ENCODE peak calls at places on chromosomes 16 and 17, in six cellular contexts. One of them, this sample, is unnamed. For H3K4me1, the result is how much of the 10 kb centered on the place peaks cover.

GRCh38 chr17:53137919-53138318 is 684.8 kb upstream of the KIF2B start:
- DNase-seq in Peyer's patch: no peak
- DNase-seq in HCT116: no peak
- DNase-seq in colonic mucosa: no peak
- DNase-seq in hepatocyte: no peak
- DNase-seq in pancreas: no peak
- DNase-seq in this sample: no peak

GRCh38 chr16:31696968-31697743 is 169.5 kb downstream of the AHSP start:
- DNase-seq in Peyer's patch: no peak
- DNase-seq in HCT116: peak
- DNase-seq in colonic mucosa: no peak
- DNase-seq in hepatocyte: peak
- DNase-seq in pancreas: no peak
- DNase-seq in this sample: no peak

GRCh38 chr17:79831367-79832210 is 7.7 kb downstream of the CBX4 start:
- DNase-seq in Peyer's patch: no peak
- DNase-seq in HCT116: no peak
- DNase-seq in colonic mucosa: peak
- DNase-seq in hepatocyte: peak
- DNase-seq in pancreas: peak
- DNase-seq in this sample: peak

GRCh38 chr17:70181376-70181775 is 12.0 kb downstream of the KCNJ2 start:
- DNase-seq in Peyer's patch: no peak
- DNase-seq in HCT116: no peak
- DNase-seq in colonic mucosa: no peak
- DNase-seq in hepatocyte: no peak
- DNase-seq in pancreas: no peak
- DNase-seq in this sample: no peak

GRCh38 chr17:57404807-57405485 is 148.6 kb downstream of the MSI2 start:
- DNase-seq in Peyer's patch: no peak
- DNase-seq in HCT116: no peak
- DNase-seq in colonic mucosa: no peak
- DNase-seq in hepatocyte: no peak
- DNase-seq in pancreas: no peak
- DNase-seq in this sample: no peak

GRCh38 chr16:814974-815373 is 14.4 kb upstream of the GNG13 start:
- DNase-seq in Peyer's patch: no peak
- DNase-seq in HCT116: no peak
- DNase-seq in colonic mucosa: no peak
- DNase-seq in hepatocyte: no peak
- DNase-seq in pancreas: no peak
- DNase-seq in this sample: no peak

GRCh38 chr17:1561420-1562177 is 993 bp downstream of the PITPNA start:
- DNase-seq in Peyer's patch: no peak
- DNase-seq in HCT116: no peak
- DNase-seq in colonic mucosa: peak
- DNase-seq in hepatocyte: peak
- DNase-seq in pancreas: peak
- DNase-seq in this sample: no peak

GRCh38 chr16:27383511-27384243 is 18.3 kb upstream of the IL21R start:
- DNase-seq in Peyer's patch: peak
- DNase-seq in HCT116: no peak
- DNase-seq in colonic mucosa: no peak
- DNase-seq in hepatocyte: no peak
- DNase-seq in pancreas: no peak
- DNase-seq in this sample: no peak

GRCh38 chr17:29906969-29907368 is 23.1 kb downstream of the SSH2 start:
- DNase-seq in Peyer's patch: no peak
- DNase-seq in HCT116: no peak
- DNase-seq in colonic mucosa: no peak
- DNase-seq in hepatocyte: no peak
- DNase-seq in pancreas: no peak
- DNase-seq in this sample: no peak

GRCh38 chr17:6989779-6990178 is 6.1 kb upstream of the ALOX12 start:
- DNase-seq in Peyer's patch: no peak
- DNase-seq in HCT116: no peak
- DNase-seq in colonic mucosa: no peak
- DNase-seq in hepatocyte: no peak
- DNase-seq in pancreas: no peak
- DNase-seq in this sample: no peak

GRCh38 chr16:14427371-14427948 is 202.6 kb downstream of the PARN start:
- DNase-seq in Peyer's patch: no peak
- DNase-seq in HCT116: no peak
- DNase-seq in colonic mucosa: no peak
- DNase-seq in hepatocyte: no peak
- DNase-seq in pancreas: no peak
- DNase-seq in this sample: no peak

GRCh38 chr16:47625115-47625567 is 164.0 kb downstream of the PHKB start:
- DNase-seq in Peyer's patch: no peak
- DNase-seq in HCT116: no peak
- DNase-seq in colonic mucosa: no peak
- DNase-seq in hepatocyte: no peak
- DNase-seq in pancreas: no peak
- DNase-seq in this sample: no peak

GRCh38 chr16:2852003-2852730 is 5.8 kb downstream of the PRSS22 start:
- DNase-seq in Peyer's patch: peak
- DNase-seq in HCT116: no peak
- DNase-seq in colonic mucosa: no peak
- DNase-seq in hepatocyte: no peak
- DNase-seq in pancreas: no peak
- DNase-seq in this sample: no peak

GRCh38 chr17:31499771-31500554 is 108.5 kb downstream of the RAB11FIP4 start:
- DNase-seq in Peyer's patch: no peak
- DNase-seq in HCT116: peak
- DNase-seq in colonic mucosa: no peak
- DNase-seq in hepatocyte: no peak
- DNase-seq in pancreas: peak
- DNase-seq in this sample: no peak

GRCh38 chr17:82830249-82830661 is 9.6 kb downstream of the ZNF750 start:
- DNase-seq in Peyer's patch: no peak
- DNase-seq in HCT116: no peak
- DNase-seq in colonic mucosa: no peak
- DNase-seq in hepatocyte: no peak
- DNase-seq in pancreas: no peak
- DNase-seq in this sample: no peak

GRCh38 chr17:28865946-28866752 is 11.3 kb downstream of the ERAL1 start:
- DNase-seq in Peyer's patch: no peak
- DNase-seq in HCT116: no peak
- DNase-seq in colonic mucosa: no peak
- DNase-seq in hepatocyte: no peak
- DNase-seq in pancreas: no peak
- DNase-seq in this sample: no peak

GRCh38 chr17:42248351-42249179 is 27.6 kb downstream of the STAT5B start:
- DNase-seq in Peyer's patch: peak
- DNase-seq in HCT116: no peak
- DNase-seq in colonic mucosa: peak
- DNase-seq in hepatocyte: peak
- DNase-seq in pancreas: peak
- DNase-seq in this sample: peak

GRCh38 chr17:34579979-34580684 is 750 bp downstream of the TMEM132E start:
- DNase-seq in Peyer's patch: no peak
- DNase-seq in HCT116: no peak
- DNase-seq in colonic mucosa: no peak
- DNase-seq in hepatocyte: peak
- DNase-seq in pancreas: peak
- DNase-seq in this sample: peak

GRCh38 chr17:4573682-4574081 is 10.6 kb upstream of the SMTNL2 start:
- DNase-seq in Peyer's patch: no peak
- DNase-seq in HCT116: no peak
- DNase-seq in colonic mucosa: no peak
- DNase-seq in hepatocyte: no peak
- DNase-seq in pancreas: no peak
- DNase-seq in this sample: no peak

GRCh38 chr17:56742601-56743000 is 91.1 kb downstream of the C17orf67 start:
- DNase-seq in Peyer's patch: no peak
- DNase-seq in HCT116: no peak
- DNase-seq in colonic mucosa: no peak
- DNase-seq in hepatocyte: no peak
- DNase-seq in pancreas: no peak
- DNase-seq in this sample: no peak

GRCh38 chr17:17565471-17566365 is 25.8 kb downstream of the PEMT start:
- DNase-seq in Peyer's patch: no peak
- DNase-seq in HCT116: no peak
- DNase-seq in colonic mucosa: no peak
- DNase-seq in hepatocyte: no peak
- DNase-seq in pancreas: no peak
- DNase-seq in this sample: no peak

DNA sequence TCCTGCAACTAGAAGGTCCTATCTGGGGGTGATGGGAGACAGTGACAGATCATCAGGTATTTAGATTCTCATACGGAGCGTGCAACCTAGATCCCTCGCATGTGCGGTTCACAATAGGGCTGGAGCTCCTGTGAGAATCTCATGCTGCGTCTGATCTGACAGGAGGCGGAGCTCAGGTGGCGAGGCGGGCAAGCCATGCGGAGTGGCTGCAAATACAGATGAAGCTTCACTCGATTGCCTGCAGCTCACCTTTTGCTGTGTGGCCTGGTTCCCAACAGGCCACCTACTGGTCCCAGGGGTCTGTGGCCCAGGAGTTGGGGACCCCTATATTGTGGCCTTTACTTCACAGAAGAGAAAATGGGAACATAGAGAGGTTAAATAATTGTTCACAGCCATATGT is 200.4 kb downstream of the IRF8 start:
- DNase-seq in Peyer's patch: peak
- DNase-seq in HCT116: no peak
- DNase-seq in colonic mucosa: no peak
- DNase-seq in hepatocyte: no peak
- DNase-seq in pancreas: no peak
- DNase-seq in this sample: no peak
- H3K4me1 ChIP-seq in Peyer's patch: under half
- H3K4me1 ChIP-seq in HCT116: under half
- H3K4me1 ChIP-seq in colonic mucosa: under half
- H3K4me1 ChIP-seq in hepatocyte: under half
- H3K4me1 ChIP-seq in pancreas: under half
- H3K4me1 ChIP-seq in this sample: under half

DNA sequence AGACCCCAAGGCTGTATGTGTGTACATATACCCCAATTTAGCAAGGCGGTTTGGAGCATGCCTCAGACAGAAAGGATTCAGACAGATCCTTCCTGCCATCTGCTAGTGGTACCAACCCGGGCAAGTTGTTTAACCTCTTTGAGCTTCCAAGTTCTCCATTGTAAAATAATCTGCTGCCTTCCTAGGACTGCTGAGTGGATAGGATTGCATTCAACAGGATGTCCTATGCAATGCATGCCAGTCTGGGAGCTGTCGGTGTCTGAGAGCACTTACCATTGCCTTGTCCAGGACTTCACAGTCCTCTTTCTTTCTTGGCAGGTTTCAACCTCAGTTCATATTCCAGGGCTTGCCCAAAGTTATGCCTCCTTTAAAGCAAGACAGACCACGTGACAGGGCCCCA is 2.0 kb downstream of the CDH13 start:
- DNase-seq in Peyer's patch: no peak
- DNase-seq in HCT116: no peak
- DNase-seq in colonic mucosa: no peak
- DNase-seq in hepatocyte: no peak
- DNase-seq in pancreas: no peak
- DNase-seq in this sample: no peak
- H3K4me3 ChIP-seq in Peyer's patch: no peak
- H3K4me3 ChIP-seq in HCT116: no peak
- H3K4me3 ChIP-seq in colonic mucosa: no peak
- H3K4me3 ChIP-seq in hepatocyte: no peak
- H3K4me3 ChIP-seq in pancreas: no peak
- H3K4me3 ChIP-seq in this sample: no peak

GRCh38 chr17:73585583-73585982 is 58.7 kb downstream of the SDK2 start:
- DNase-seq in Peyer's patch: no peak
- DNase-seq in HCT116: no peak
- DNase-seq in colonic mucosa: no peak
- DNase-seq in hepatocyte: no peak
- DNase-seq in pancreas: no peak
- DNase-seq in this sample: no peak
- H3K4me1 ChIP-seq in Peyer's patch: under half
- H3K4me1 ChIP-seq in HCT116: under half
- H3K4me1 ChIP-seq in colonic mucosa: under half
- H3K4me1 ChIP-seq in hepatocyte: under half
- H3K4me1 ChIP-seq in pancreas: under half
- H3K4me1 ChIP-seq in this sample: under half

GRCh38 chr17:76547642-76548202 is 7.9 kb downstream of the PRCD start:
- DNase-seq in Peyer's patch: no peak
- DNase-seq in HCT116: no peak
- DNase-seq in colonic mucosa: no peak
- DNase-seq in hepatocyte: no peak
- DNase-seq in pancreas: no peak
- DNase-seq in this sample: no peak

GRCh38 chr17:76549539-76549938 is 9.7 kb downstream of the PRCD start:
- DNase-seq in Peyer's patch: no peak
- DNase-seq in HCT116: no peak
- DNase-seq in colonic mucosa: no peak
- DNase-seq in hepatocyte: no peak
- DNase-seq in pancreas: no peak
- DNase-seq in this sample: no peak

GRCh38 chr17:76549215-76549518 is 9.3 kb downstream of the PRCD start:
- DNase-seq in Peyer's patch: no peak
- DNase-seq in HCT116: no peak
- DNase-seq in colonic mucosa: no peak
- DNase-seq in hepatocyte: no peak
- DNase-seq in pancreas: no peak
- DNase-seq in this sample: no peak

GRCh38 chr17:76547183-76547641 is 7.4 kb downstream of the PRCD start:
- DNase-seq in Peyer's patch: peak
- DNase-seq in HCT116: no peak
- DNase-seq in colonic mucosa: peak
- DNase-seq in hepatocyte: peak
- DNase-seq in pancreas: peak
- DNase-seq in this sample: peak

GRCh38 chr17:76548378-76549214 is 8.8 kb downstream of the PRCD start:
- DNase-seq in Peyer's patch: no peak
- DNase-seq in HCT116: no peak
- DNase-seq in colonic mucosa: no peak
- DNase-seq in hepatocyte: no peak
- DNase-seq in pancreas: no peak
- DNase-seq in this sample: no peak
- H3K4me3 ChIP-seq in Peyer's patch: no peak
- H3K4me3 ChIP-seq in HCT116: no peak
- H3K4me3 ChIP-seq in colonic mucosa: no peak
- H3K4me3 ChIP-seq in hepatocyte: no peak
- H3K4me3 ChIP-seq in pancreas: no peak
- H3K4me3 ChIP-seq in this sample: no peak